ENCODE peak calls at places on chromosome 13, in ten cellular contexts. One of them, this sample, is unnamed.

GRCh38 chr13:21060827-21061076 is 634 bp downstream of the LATS2 start:
- DNase-seq in COR-L47: no peak
- DNase-seq in EL: no peak
- DNase-seq in GM13976: no peak
- DNase-seq in hypothalamus: no peak
- DNase-seq in head of caudate nucleus: no peak
- DNase-seq in CD8-positive, alpha-beta T cell: no peak
- DNase-seq in erythroblast: no peak
- DNase-seq in coronary artery: no peak
- DNase-seq in cardiac muscle cell: no peak
- DNase-seq in this sample: no peak

GRCh38 chr13:83765796-83766195 is 116.5 kb downstream of the SLITRK1 start:
- DNase-seq in CD8-positive, alpha-beta T cell: no peak
- DNase-seq in coronary artery: no peak
- DNase-seq in EL: no peak
- DNase-seq in COR-L47: no peak
- DNase-seq in hypothalamus: peak
- DNase-seq in cardiac muscle cell: no peak
- DNase-seq in head of caudate nucleus: peak
- DNase-seq in erythroblast: no peak
- DNase-seq in GM13976: no peak
- DNase-seq in this sample: no peak

GRCh38 chr13:110815471-110816204 is 99.2 kb downstream of the ANKRD10 start:
- DNase-seq in COR-L47: peak
- DNase-seq in head of caudate nucleus: no peak
- DNase-seq in hypothalamus: no peak
- DNase-seq in coronary artery: no peak
- DNase-seq in CD8-positive, alpha-beta T cell: no peak
- DNase-seq in erythroblast: no peak
- DNase-seq in cardiac muscle cell: no peak
- DNase-seq in GM13976: no peak
- DNase-seq in EL: no peak
- DNase-seq in this sample: no peak

GRCh38 chr13:67148219-67148583 is 81.9 kb downstream of the PCDH9 start:
- DNase-seq in cardiac muscle cell: peak
- DNase-seq in CD8-positive, alpha-beta T cell: no peak
- DNase-seq in coronary artery: no peak
- DNase-seq in COR-L47: no peak
- DNase-seq in GM13976: no peak
- DNase-seq in EL: peak
- DNase-seq in head of caudate nucleus: no peak
- DNase-seq in hypothalamus: no peak
- DNase-seq in erythroblast: no peak
- DNase-seq in this sample: no peak

GRCh38 chr13:42486711-42487198 is 87.2 kb upstream of the TNFSF11 start:
- DNase-seq in coronary artery: no peak
- DNase-seq in cardiac muscle cell: peak
- DNase-seq in erythroblast: no peak
- DNase-seq in hypothalamus: no peak
- DNase-seq in GM13976: no peak
- DNase-seq in EL: peak
- DNase-seq in COR-L47: no peak
- DNase-seq in CD8-positive, alpha-beta T cell: no peak
- DNase-seq in head of caudate nucleus: no peak
- DNase-seq in this sample: no peak

GRCh38 chr13:28421674-28422410 is 73.1 kb downstream of the FLT1 start:
- DNase-seq in GM13976: no peak
- DNase-seq in COR-L47: no peak
- DNase-seq in erythroblast: no peak
- DNase-seq in cardiac muscle cell: no peak
- DNase-seq in EL: no peak
- DNase-seq in CD8-positive, alpha-beta T cell: no peak
- DNase-seq in hypothalamus: no peak
- DNase-seq in coronary artery: no peak
- DNase-seq in head of caudate nucleus: no peak
- DNase-seq in this sample: no peak

GRCh38 chr13:73174521-73175010 is 115.8 kb downstream of the KLF5 start:
- DNase-seq in erythroblast: no peak
- DNase-seq in GM13976: no peak
- DNase-seq in head of caudate nucleus: no peak
- DNase-seq in CD8-positive, alpha-beta T cell: no peak
- DNase-seq in hypothalamus: no peak
- DNase-seq in cardiac muscle cell: no peak
- DNase-seq in COR-L47: no peak
- DNase-seq in EL: no peak
- DNase-seq in coronary artery: no peak
- DNase-seq in this sample: no peak

GRCh38 chr13:108176685-108177274 is 38.6 kb downstream of the LIG4 start:
- DNase-seq in CD8-positive, alpha-beta T cell: no peak
- DNase-seq in hypothalamus: no peak
- DNase-seq in COR-L47: peak
- DNase-seq in coronary artery: no peak
- DNase-seq in cardiac muscle cell: peak
- DNase-seq in head of caudate nucleus: peak
- DNase-seq in GM13976: peak
- DNase-seq in erythroblast: peak
- DNase-seq in EL: peak
- DNase-seq in this sample: peak

GRCh38 chr13:46595918-46596315 is 42.9 kb downstream of the LRCH1 start:
- DNase-seq in erythroblast: no peak
- DNase-seq in cardiac muscle cell: no peak
- DNase-seq in hypothalamus: no peak
- DNase-seq in EL: no peak
- DNase-seq in COR-L47: no peak
- DNase-seq in CD8-positive, alpha-beta T cell: no peak
- DNase-seq in GM13976: no peak
- DNase-seq in head of caudate nucleus: no peak
- DNase-seq in coronary artery: no peak
- DNase-seq in this sample: no peak

GRCh38 chr13:79457948-79458347 is 23.0 kb upstream of the NDFIP2 start:
- DNase-seq in GM13976: no peak
- DNase-seq in hypothalamus: no peak
- DNase-seq in erythroblast: peak
- DNase-seq in CD8-positive, alpha-beta T cell: no peak
- DNase-seq in coronary artery: no peak
- DNase-seq in EL: peak
- DNase-seq in cardiac muscle cell: peak
- DNase-seq in head of caudate nucleus: no peak
- DNase-seq in COR-L47: no peak
- DNase-seq in this sample: no peak

GRCh38 chr13:28049880-28050871 is 50.2 kb downstream of the FLT3 start:
- DNase-seq in head of caudate nucleus: no peak
- DNase-seq in hypothalamus: no peak
- DNase-seq in erythroblast: no peak
- DNase-seq in coronary artery: no peak
- DNase-seq in CD8-positive, alpha-beta T cell: no peak
- DNase-seq in GM13976: no peak
- DNase-seq in COR-L47: no peak
- DNase-seq in EL: no peak
- DNase-seq in cardiac muscle cell: no peak
- DNase-seq in this sample: peak

GRCh38 chr13:43356566-43356965 is 333.2 kb downstream of the DNAJC15 start:
- DNase-seq in EL: no peak
- DNase-seq in cardiac muscle cell: no peak
- DNase-seq in CD8-positive, alpha-beta T cell: no peak
- DNase-seq in hypothalamus: no peak
- DNase-seq in erythroblast: no peak
- DNase-seq in head of caudate nucleus: no peak
- DNase-seq in COR-L47: no peak
- DNase-seq in GM13976: no peak
- DNase-seq in coronary artery: no peak
- DNase-seq in this sample: no peak

GRCh38 chr13:87792878-87793277 is 121.7 kb downstream of the SLITRK5 start:
- DNase-seq in GM13976: no peak
- DNase-seq in CD8-positive, alpha-beta T cell: no peak
- DNase-seq in head of caudate nucleus: no peak
- DNase-seq in COR-L47: no peak
- DNase-seq in cardiac muscle cell: no peak
- DNase-seq in EL: no peak
- DNase-seq in coronary artery: no peak
- DNase-seq in hypothalamus: no peak
- DNase-seq in erythroblast: no peak
- DNase-seq in this sample: no peak

GRCh38 chr13:49259586-49259985 is 11.9 kb downstream of the CDADC1 start:
- DNase-seq in GM13976: no peak
- DNase-seq in head of caudate nucleus: no peak
- DNase-seq in COR-L47: no peak
- DNase-seq in hypothalamus: no peak
- DNase-seq in erythroblast: no peak
- DNase-seq in coronary artery: no peak
- DNase-seq in EL: no peak
- DNase-seq in cardiac muscle cell: no peak
- DNase-seq in CD8-positive, alpha-beta T cell: no peak
- DNase-seq in this sample: no peak

GRCh38 chr13:64332048-64332447 is 2898.1 kb downstream of the PCDH9 start:
- DNase-seq in CD8-positive, alpha-beta T cell: no peak
- DNase-seq in GM13976: no peak
- DNase-seq in cardiac muscle cell: no peak
- DNase-seq in erythroblast: no peak
- DNase-seq in EL: peak
- DNase-seq in coronary artery: no peak
- DNase-seq in head of caudate nucleus: no peak
- DNase-seq in hypothalamus: no peak
- DNase-seq in COR-L47: peak
- DNase-seq in this sample: no peak

GRCh38 chr13:75480691-75481175 is 1.2 kb downstream of the TBC1D4 start:
- DNase-seq in erythroblast: peak
- DNase-seq in GM13976: peak
- DNase-seq in cardiac muscle cell: peak
- DNase-seq in COR-L47: peak
- DNase-seq in hypothalamus: no peak
- DNase-seq in EL: peak
- DNase-seq in coronary artery: no peak
- DNase-seq in CD8-positive, alpha-beta T cell: no peak
- DNase-seq in head of caudate nucleus: peak
- DNase-seq in this sample: peak

This sample was measured in iPS DF 6.9.